ENCODE peak calls at places on chromosomes 16 and 17, in nine cellular contexts. G is esophagus squamous epithelium, Z is tibial nerve, X is caudate nucleus, S is stomach, M is Panc1, N is neural progenitor cell, W is HCT116, B is suprapubic skin. Q is an unnamed sample.

GRCh38 chr16:87486282-87486681 is 6.5 kb downstream of the ZCCHC14 start:
- DNase-seq in M (no peak), G (no peak), W (no peak), X (no peak), B (no peak), Z (no peak), S (no peak), N (no peak), Q (no peak)

GRCh38 chr16:27154573-27155521 is 48.5 kb upstream of the KDM8 start:
- DNase-seq in S (peak; percentile 57), X (peak; percentile 5), W (peak; percentile 56), Z (peak; percentile 57), G (no peak), M (no peak), B (no peak), N (peak; percentile 81), Q (peak; percentile 7)

GRCh38 chr16:50372611-50373344 is 4.0 kb upstream of the BRD7 start:
- DNase-seq in N (no peak), B (no peak), W (no peak), S (no peak), G (no peak), Z (no peak), M (no peak), X (peak; percentile 12), Q (no peak)

GRCh38 chr17:72393553-72393952 is 272.7 kb downstream of the SOX9 start:
- DNase-seq in B (peak; percentile 7), Z (no peak), X (no peak), G (no peak), M (peak; percentile 73), N (no peak), S (no peak), W (peak; percentile 81), Q (no peak)

GRCh38 chr16:25158401-25158800 is 46.9 kb downstream of the LCMT1 start:
- DNase-seq in X (no peak), W (no peak), B (no peak), Z (no peak), N (no peak), M (no peak), G (no peak), S (no peak), Q (no peak)

GRCh38 chr16:53689636-53690035 is 14.0 kb downstream of the RPGRIP1L start:
- DNase-seq in X (no peak), N (no peak), S (no peak), W (no peak), M (no peak), Z (no peak), G (no peak), B (no peak), Q (no peak)

GRCh38 chr17:31425646-31426045 is 34.2 kb downstream of the RAB11FIP4 start:
- DNase-seq in W (no peak), X (peak; percentile 16), N (peak; percentile 21), B (no peak), Z (no peak), M (no peak), G (no peak), S (no peak), Q (peak; percentile 25)

GRCh38 chr17:31327534-31328526 is 6.4 kb upstream of the EVI2A start:
- DNase-seq in B (no peak), W (no peak), X (no peak), N (no peak), M (no peak), G (no peak), S (no peak), Z (no peak), Q (no peak)

DNA sequence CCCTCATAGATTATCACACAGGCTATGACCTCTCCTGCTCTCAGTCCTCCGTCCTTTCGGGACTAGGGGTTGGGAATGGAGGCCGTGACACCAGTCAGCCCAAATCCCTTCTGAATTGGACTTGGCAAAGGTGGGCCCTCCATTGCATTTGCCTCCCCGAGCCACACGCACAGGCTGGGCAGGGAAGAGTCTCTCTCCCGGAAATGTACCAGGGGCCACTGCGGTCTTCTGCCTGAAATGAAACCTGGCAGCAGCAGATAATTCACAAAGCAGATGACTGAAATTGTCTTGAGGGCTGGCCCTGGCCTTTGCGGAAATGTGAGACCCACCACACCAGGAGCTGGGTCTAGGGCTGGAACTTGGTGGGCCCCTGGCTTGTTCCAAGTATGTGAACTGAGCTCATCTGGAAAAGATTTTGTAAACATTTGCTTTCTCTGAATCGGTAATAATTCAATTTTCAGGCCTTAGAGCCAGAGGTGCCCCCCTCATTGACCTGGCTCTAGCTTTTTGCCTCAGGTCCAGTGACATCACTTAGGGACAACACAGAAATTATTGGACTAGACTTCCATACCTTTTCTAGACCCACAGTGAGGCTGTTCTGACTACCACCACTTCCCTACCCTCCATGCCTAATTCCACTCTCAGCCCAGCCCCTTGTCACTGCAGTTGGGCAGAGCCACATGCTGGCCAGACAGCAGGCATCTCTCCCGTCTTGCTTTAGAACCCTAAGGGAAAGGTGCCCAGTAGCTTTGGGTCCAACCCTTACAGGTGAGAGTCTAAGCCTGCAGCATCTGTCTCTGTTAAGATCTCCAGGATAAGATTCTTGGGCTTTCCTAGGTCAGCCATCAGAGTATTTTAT is 75.2 kb downstream of the CCDC182 start:
- DNase-seq in X (no peak), W (no peak), N (no peak), Z (no peak), B (peak; percentile 31), S (no peak), M (no peak), G (no peak), Q (no peak)
- H3K27ac ChIP-seq in X (peak overlapping the region; percentile 3), W (no peak overlapping the region), N (no peak overlapping the region), Z (no peak overlapping the region), B (no peak overlapping the region), S (no peak overlapping the region), M (no peak overlapping the region), G (no peak overlapping the region), Q (no peak overlapping the region)

DNA sequence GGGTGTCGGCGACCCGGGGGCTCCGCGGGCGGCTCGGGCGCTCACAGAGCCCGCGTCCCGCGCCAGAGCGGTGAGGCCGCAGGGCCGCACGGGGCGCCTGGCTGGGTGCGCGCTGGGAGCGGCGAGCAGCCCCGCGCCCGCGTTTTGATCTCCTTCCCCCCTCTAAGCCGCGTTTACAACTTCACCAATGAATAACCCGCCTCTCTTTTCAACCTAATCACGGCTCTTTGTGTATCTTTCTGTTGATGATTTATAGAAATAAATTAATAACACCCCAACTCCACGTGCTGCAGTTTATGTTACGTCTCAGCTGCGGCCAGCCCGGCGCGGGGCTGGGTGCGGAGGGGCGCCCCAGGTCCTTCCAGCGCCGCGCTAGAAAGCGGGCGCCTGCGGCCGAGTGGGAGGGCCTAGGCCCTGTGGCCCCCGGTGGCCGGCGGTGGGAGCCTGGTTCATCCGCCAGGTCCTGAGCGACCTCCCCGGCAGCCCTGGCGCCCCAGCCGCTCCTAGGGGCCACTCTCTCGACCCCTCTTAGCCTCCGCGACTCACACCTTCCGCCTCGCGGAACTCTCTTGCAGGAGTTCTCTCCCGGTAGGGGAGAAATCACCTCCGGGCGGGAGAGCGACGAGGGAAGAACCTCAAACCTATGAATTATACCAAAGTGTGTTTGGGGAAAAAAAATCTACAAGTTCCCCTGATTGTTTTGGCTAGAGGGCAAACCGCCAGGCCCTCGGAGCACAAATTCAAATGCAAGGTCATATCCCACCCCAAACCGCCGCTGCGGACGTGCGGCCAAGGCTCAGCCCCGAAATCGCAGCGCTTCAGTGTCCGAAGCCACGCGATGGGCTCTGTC is 1.9 kb downstream of the HNF1B start:
- DNase-seq in Z (no peak), S (peak; percentile 54), B (no peak), W (no peak), X (no peak), G (no peak), N (peak; percentile 59), M (no peak), Q (no peak)
- H3K27ac ChIP-seq in Z (peak overlapping the region; percentile 51), S (peak overlapping the region; percentile 87), B (no peak overlapping the region), W (peak overlapping the region; percentile 76), X (no peak overlapping the region), G (no peak overlapping the region), N (no peak overlapping the region), M (no peak overlapping the region), Q (no peak overlapping the region)

DNA sequence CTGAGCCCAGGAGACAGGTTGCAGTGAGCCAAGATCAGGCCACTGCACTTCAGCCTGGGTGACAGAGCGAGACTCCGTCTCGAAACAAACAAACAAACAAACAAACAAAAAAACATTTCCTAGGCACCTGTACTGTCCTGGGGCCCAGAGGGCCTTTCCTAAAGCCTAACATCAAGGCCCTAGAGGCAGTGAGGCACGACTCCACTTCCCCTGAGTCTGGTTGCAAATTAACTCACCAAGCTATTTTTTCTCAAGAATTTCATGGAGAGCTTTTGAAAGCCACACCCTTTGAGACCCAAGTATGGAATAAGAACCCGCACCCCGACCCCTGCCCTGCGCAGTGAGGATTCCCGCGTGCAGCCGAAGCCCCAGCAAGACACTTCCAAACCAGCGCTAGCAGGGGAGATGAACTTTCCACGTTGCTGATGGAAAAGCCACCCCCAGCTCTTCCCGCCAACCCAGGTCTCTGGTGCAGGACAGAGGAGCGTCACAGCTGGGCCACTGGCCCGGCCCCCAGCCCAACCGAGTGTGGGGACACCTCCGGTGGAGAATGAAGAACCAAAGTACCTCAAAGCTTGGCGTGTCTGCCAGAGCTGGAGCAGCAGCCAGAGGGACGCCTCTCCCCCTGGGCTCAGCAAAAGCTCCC is 1.2 kb downstream of the CHST5 start:
- DNase-seq in G (no peak), M (no peak), N (no peak), B (no peak), W (no peak), Z (no peak), X (no peak), S (no peak), Q (no peak)
- H3K27ac ChIP-seq in G (no peak overlapping the region), M (no peak overlapping the region), N (no peak overlapping the region), B (no peak overlapping the region), W (no peak overlapping the region), Z (no peak overlapping the region), X (no peak overlapping the region), S (no peak overlapping the region), Q (no peak overlapping the region)

DNA sequence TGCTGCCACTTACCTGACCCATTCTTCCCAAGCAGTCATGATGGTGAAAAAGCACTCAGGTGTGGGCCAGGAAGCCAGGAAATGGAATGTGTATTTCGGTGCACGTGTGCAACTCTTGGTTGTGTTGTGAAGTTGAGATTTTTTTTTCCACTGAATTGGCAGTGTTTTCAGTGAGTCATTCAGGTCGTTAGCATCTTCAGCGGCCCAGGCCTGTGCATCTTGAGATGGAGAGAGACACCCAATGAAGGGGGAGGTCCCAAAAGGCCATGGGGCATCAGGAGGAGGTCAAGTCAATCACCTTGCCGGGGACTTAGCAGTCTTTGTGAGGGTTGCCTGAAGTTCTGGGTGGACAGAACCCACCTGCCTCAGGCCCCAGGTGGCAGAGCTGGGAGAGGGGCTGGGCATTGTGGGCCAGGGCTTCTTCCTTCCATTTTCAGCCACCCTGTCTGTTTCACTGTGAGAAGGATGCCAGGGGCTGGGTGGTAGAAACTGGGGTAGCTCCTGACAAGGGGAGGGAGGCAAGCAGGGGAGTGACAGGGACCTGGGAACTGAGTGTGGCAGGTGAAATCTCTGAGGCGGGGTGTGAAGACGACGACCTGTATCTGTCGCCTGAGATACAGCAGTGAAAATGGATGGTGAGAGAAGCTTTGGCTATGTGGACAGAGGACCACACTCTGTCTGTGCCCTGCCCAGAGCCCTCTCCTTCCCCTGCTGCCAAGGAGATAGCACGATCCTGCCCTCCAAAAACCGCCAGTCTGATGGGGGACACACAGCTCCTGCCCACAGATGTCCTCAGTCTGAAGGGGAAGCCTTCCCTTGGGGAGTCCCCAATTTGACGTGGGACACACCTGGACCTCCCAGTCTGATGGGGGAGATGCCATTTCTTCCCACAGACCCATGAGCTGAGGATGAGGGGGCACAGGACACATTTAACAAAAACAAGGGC is 11.8 kb downstream of the TBKBP1 start:
- DNase-seq in M (no peak), B (no peak), G (no peak), S (no peak), N (no peak), W (no peak), Z (no peak), X (no peak), Q (no peak)
- H3K27ac ChIP-seq in M (no peak overlapping the region), B (no peak overlapping the region), G (no peak overlapping the region), S (peak overlapping the region; percentile 42), N (no peak overlapping the region), W (no peak overlapping the region), Z (peak overlapping the region; percentile 30), X (no peak overlapping the region), Q (no peak overlapping the region)

GRCh38 chr16:15873737-15874136 is 14.7 kb downstream of the CEP20 start:
- DNase-seq in N (no peak), X (no peak), S (no peak), Z (no peak), B (no peak), M (no peak), W (no peak), G (no peak), Q (no peak)
- H3K27ac ChIP-seq in N (no peak overlapping the region), X (no peak overlapping the region), S (peak overlapping the region; percentile 74), Z (no peak overlapping the region), B (no peak overlapping the region), M (no peak overlapping the region), W (no peak overlapping the region), G (peak overlapping the region; percentile 58), Q (no peak overlapping the region)

Q was measured in substantia nigra.